ENCODE peak calls at places on chromosomes 6 and 20, in seven cellular contexts. One of them, this sample, is unnamed.

GRCh38 chr20:24775966-24776365 is 173.1 kb upstream of the CST7 start:
- DNase-seq in GM23338: no peak
- DNase-seq in hepatocyte: no peak
- DNase-seq in HCT116: no peak
- DNase-seq in MM.1S: no peak
- DNase-seq in PC-3: no peak
- DNase-seq in SK-N-SH: no peak
- DNase-seq in this sample: no peak

GRCh38 chr6:122286512-122286911 is 112.9 kb upstream of the HSF2 start:
- DNase-seq in GM23338: no peak
- DNase-seq in hepatocyte: no peak
- DNase-seq in HCT116: no peak
- DNase-seq in MM.1S: no peak
- DNase-seq in PC-3: no peak
- DNase-seq in SK-N-SH: no peak
- DNase-seq in this sample: no peak

GRCh38 chr20:44586289-44586911 is 4.0 kb downstream of the PKIG start:
- DNase-seq in GM23338: no peak
- DNase-seq in hepatocyte: no peak
- DNase-seq in HCT116: no peak
- DNase-seq in MM.1S: no peak
- DNase-seq in PC-3: no peak
- DNase-seq in SK-N-SH: no peak
- DNase-seq in this sample: peak

GRCh38 chr20:51500311-51500710 is 42.2 kb downstream of the NFATC2 start:
- DNase-seq in GM23338: no peak
- DNase-seq in hepatocyte: no peak
- DNase-seq in HCT116: no peak
- DNase-seq in MM.1S: no peak
- DNase-seq in PC-3: peak
- DNase-seq in SK-N-SH: no peak
- DNase-seq in this sample: peak

GRCh38 chr6:4351857-4352669 is 216.7 kb upstream of the ECI2 start:
- DNase-seq in GM23338: no peak
- DNase-seq in hepatocyte: peak
- DNase-seq in HCT116: peak
- DNase-seq in MM.1S: no peak
- DNase-seq in PC-3: peak
- DNase-seq in SK-N-SH: peak
- DNase-seq in this sample: no peak

GRCh38 chr6:82118150-82118562 is 129.4 kb downstream of the IBTK start:
- DNase-seq in GM23338: no peak
- DNase-seq in hepatocyte: no peak
- DNase-seq in HCT116: no peak
- DNase-seq in MM.1S: no peak
- DNase-seq in PC-3: no peak
- DNase-seq in SK-N-SH: no peak
- DNase-seq in this sample: no peak

GRCh38 chr20:1275919-1276318 is 9.8 kb downstream of the SNPH start:
- DNase-seq in GM23338: no peak
- DNase-seq in hepatocyte: no peak
- DNase-seq in HCT116: no peak
- DNase-seq in MM.1S: no peak
- DNase-seq in PC-3: no peak
- DNase-seq in SK-N-SH: no peak
- DNase-seq in this sample: no peak

GRCh38 chr6:150667977-150668716 is 68.5 kb downstream of the PLEKHG1 start:
- DNase-seq in GM23338: peak
- DNase-seq in hepatocyte: peak
- DNase-seq in HCT116: peak
- DNase-seq in MM.1S: peak
- DNase-seq in PC-3: peak
- DNase-seq in SK-N-SH: no peak
- DNase-seq in this sample: no peak

GRCh38 chr20:42484790-42485365 is 704.8 kb downstream of the PTPRT start:
- DNase-seq in GM23338: no peak
- DNase-seq in hepatocyte: no peak
- DNase-seq in HCT116: no peak
- DNase-seq in MM.1S: no peak
- DNase-seq in PC-3: no peak
- DNase-seq in SK-N-SH: no peak
- DNase-seq in this sample: no peak

GRCh38 chr20:50215917-50216316 is 25.3 kb downstream of the CEBPB start:
- DNase-seq in GM23338: no peak
- DNase-seq in hepatocyte: no peak
- DNase-seq in HCT116: no peak
- DNase-seq in MM.1S: no peak
- DNase-seq in PC-3: no peak
- DNase-seq in SK-N-SH: no peak
- DNase-seq in this sample: no peak

GRCh38 chr6:84967389-84967788 is 203.0 kb upstream of the TBX18 start:
- DNase-seq in GM23338: peak
- DNase-seq in hepatocyte: peak
- DNase-seq in HCT116: peak
- DNase-seq in MM.1S: peak
- DNase-seq in PC-3: peak
- DNase-seq in SK-N-SH: peak
- DNase-seq in this sample: peak

GRCh38 chr6:141541766-141542324 is 590.9 kb upstream of the GJE1 start:
- DNase-seq in GM23338: no peak
- DNase-seq in hepatocyte: no peak
- DNase-seq in HCT116: no peak
- DNase-seq in MM.1S: no peak
- DNase-seq in PC-3: peak
- DNase-seq in SK-N-SH: no peak
- DNase-seq in this sample: peak
- TF ChIP-seq EZH2phosphoT487 in GM23338: no peak
- TF ChIP-seq EZH2phosphoT487 in hepatocyte: no peak
- TF ChIP-seq EZH2phosphoT487 in HCT116: no peak
- TF ChIP-seq EZH2phosphoT487 in MM.1S: no peak
- TF ChIP-seq EZH2phosphoT487 in PC-3: no peak
- TF ChIP-seq EZH2phosphoT487 in SK-N-SH: no peak
- TF ChIP-seq EZH2phosphoT487 in this sample: no peak

GRCh38 chr6:3259491-3259958 is 778 bp downstream of the PSMG4 start:
- DNase-seq in GM23338: peak
- DNase-seq in hepatocyte: peak
- DNase-seq in HCT116: no peak
- DNase-seq in MM.1S: peak
- DNase-seq in PC-3: peak
- DNase-seq in SK-N-SH: peak
- DNase-seq in this sample: peak
- TF ChIP-seq CTCF in GM23338: no peak
- TF ChIP-seq CTCF in hepatocyte: no peak
- TF ChIP-seq CTCF in HCT116: no peak
- TF ChIP-seq CTCF in MM.1S: peak
- TF ChIP-seq CTCF in PC-3: no peak
- TF ChIP-seq CTCF in SK-N-SH: peak
- TF ChIP-seq CTCF in this sample: no peak

GRCh38 chr6:56356431-56356830 is 109.1 kb upstream of the COL21A1 start:
- DNase-seq in GM23338: peak
- DNase-seq in hepatocyte: no peak
- DNase-seq in HCT116: no peak
- DNase-seq in MM.1S: no peak
- DNase-seq in PC-3: peak
- DNase-seq in SK-N-SH: no peak
- DNase-seq in this sample: no peak

GRCh38 chr6:56357616-56358373 is 110.4 kb upstream of the COL21A1 start:
- DNase-seq in GM23338: no peak
- DNase-seq in hepatocyte: no peak
- DNase-seq in HCT116: no peak
- DNase-seq in MM.1S: peak
- DNase-seq in PC-3: peak
- DNase-seq in SK-N-SH: no peak
- DNase-seq in this sample: no peak

GRCh38 chr6:56361812-56362211 is 114.4 kb upstream of the COL21A1 start:
- DNase-seq in GM23338: no peak
- DNase-seq in hepatocyte: no peak
- DNase-seq in HCT116: no peak
- DNase-seq in MM.1S: no peak
- DNase-seq in PC-3: peak
- DNase-seq in SK-N-SH: no peak
- DNase-seq in this sample: no peak

GRCh38 chr6:56363796-56364195 is 116.4 kb upstream of the COL21A1 start:
- DNase-seq in GM23338: no peak
- DNase-seq in hepatocyte: no peak
- DNase-seq in HCT116: no peak
- DNase-seq in MM.1S: no peak
- DNase-seq in PC-3: no peak
- DNase-seq in SK-N-SH: no peak
- DNase-seq in this sample: no peak

GRCh38 chr6:56359201-56359899 is 112.0 kb upstream of the COL21A1 start:
- DNase-seq in GM23338: peak
- DNase-seq in hepatocyte: peak
- DNase-seq in HCT116: peak
- DNase-seq in MM.1S: peak
- DNase-seq in PC-3: peak
- DNase-seq in SK-N-SH: peak
- DNase-seq in this sample: peak
- TF ChIP-seq EZH2phosphoT487 in GM23338: no peak
- TF ChIP-seq EZH2phosphoT487 in hepatocyte: no peak
- TF ChIP-seq EZH2phosphoT487 in HCT116: no peak
- TF ChIP-seq EZH2phosphoT487 in MM.1S: no peak
- TF ChIP-seq EZH2phosphoT487 in PC-3: no peak
- TF ChIP-seq EZH2phosphoT487 in SK-N-SH: no peak
- TF ChIP-seq EZH2phosphoT487 in this sample: no peak

GRCh38 chr6:76230711-76231110 is 158.2 kb upstream of the IMPG1 start:
- DNase-seq in GM23338: peak
- DNase-seq in hepatocyte: peak
- DNase-seq in HCT116: peak
- DNase-seq in MM.1S: peak
- DNase-seq in PC-3: no peak
- DNase-seq in SK-N-SH: no peak
- DNase-seq in this sample: no peak
- TF ChIP-seq CTCF in GM23338: peak
- TF ChIP-seq CTCF in hepatocyte: no peak
- TF ChIP-seq CTCF in HCT116: peak
- TF ChIP-seq CTCF in MM.1S: peak
- TF ChIP-seq CTCF in PC-3: no peak
- TF ChIP-seq CTCF in SK-N-SH: no peak
- TF ChIP-seq CTCF in this sample: no peak

GRCh38 chr6:139640911-139641310 is 266.5 kb upstream of the CITED2 start:
- DNase-seq in GM23338: no peak
- DNase-seq in hepatocyte: no peak
- DNase-seq in HCT116: no peak
- DNase-seq in MM.1S: no peak
- DNase-seq in PC-3: no peak
- DNase-seq in SK-N-SH: no peak
- DNase-seq in this sample: no peak

GRCh38 chr6:139637766-139638165 is 263.3 kb upstream of the CITED2 start:
- DNase-seq in GM23338: no peak
- DNase-seq in hepatocyte: no peak
- DNase-seq in HCT116: no peak
- DNase-seq in MM.1S: no peak
- DNase-seq in PC-3: no peak
- DNase-seq in SK-N-SH: no peak
- DNase-seq in this sample: no peak

GRCh38 chr6:139636391-139636790 is 261.9 kb upstream of the CITED2 start:
- DNase-seq in GM23338: no peak
- DNase-seq in hepatocyte: no peak
- DNase-seq in HCT116: no peak
- DNase-seq in MM.1S: no peak
- DNase-seq in PC-3: no peak
- DNase-seq in SK-N-SH: no peak
- DNase-seq in this sample: no peak

GRCh38 chr6:139640453-139640852 is 266.0 kb upstream of the CITED2 start:
- DNase-seq in GM23338: no peak
- DNase-seq in hepatocyte: no peak
- DNase-seq in HCT116: no peak
- DNase-seq in MM.1S: peak
- DNase-seq in PC-3: no peak
- DNase-seq in SK-N-SH: no peak
- DNase-seq in this sample: no peak

GRCh38 chr6:139638179-139638872 is 263.9 kb upstream of the CITED2 start:
- DNase-seq in GM23338: no peak
- DNase-seq in hepatocyte: no peak
- DNase-seq in HCT116: no peak
- DNase-seq in MM.1S: no peak
- DNase-seq in PC-3: no peak
- DNase-seq in SK-N-SH: no peak
- DNase-seq in this sample: no peak
- TF ChIP-seq EZH2phosphoT487 in GM23338: no peak
- TF ChIP-seq EZH2phosphoT487 in hepatocyte: no peak
- TF ChIP-seq EZH2phosphoT487 in HCT116: no peak
- TF ChIP-seq EZH2phosphoT487 in MM.1S: no peak
- TF ChIP-seq EZH2phosphoT487 in PC-3: no peak
- TF ChIP-seq EZH2phosphoT487 in SK-N-SH: no peak
- TF ChIP-seq EZH2phosphoT487 in this sample: no peak

GRCh38 chr20:12177657-12178293 is 260.1 kb downstream of the BTBD3 start:
- DNase-seq in GM23338: no peak
- DNase-seq in hepatocyte: peak
- DNase-seq in HCT116: no peak
- DNase-seq in MM.1S: no peak
- DNase-seq in PC-3: peak
- DNase-seq in SK-N-SH: no peak
- DNase-seq in this sample: no peak

GRCh38 chr20:12173333-12173732 is 255.6 kb downstream of the BTBD3 start:
- DNase-seq in GM23338: no peak
- DNase-seq in hepatocyte: no peak
- DNase-seq in HCT116: no peak
- DNase-seq in MM.1S: no peak
- DNase-seq in PC-3: peak
- DNase-seq in SK-N-SH: no peak
- DNase-seq in this sample: no peak

GRCh38 chr20:12170406-12170805 is 252.7 kb downstream of the BTBD3 start:
- DNase-seq in GM23338: no peak
- DNase-seq in hepatocyte: no peak
- DNase-seq in HCT116: no peak
- DNase-seq in MM.1S: no peak
- DNase-seq in PC-3: no peak
- DNase-seq in SK-N-SH: no peak
- DNase-seq in this sample: no peak

GRCh38 chr20:12175538-12175937 is 257.8 kb downstream of the BTBD3 start:
- DNase-seq in GM23338: no peak
- DNase-seq in hepatocyte: no peak
- DNase-seq in HCT116: no peak
- DNase-seq in MM.1S: no peak
- DNase-seq in PC-3: no peak
- DNase-seq in SK-N-SH: no peak
- DNase-seq in this sample: no peak

DNA sequence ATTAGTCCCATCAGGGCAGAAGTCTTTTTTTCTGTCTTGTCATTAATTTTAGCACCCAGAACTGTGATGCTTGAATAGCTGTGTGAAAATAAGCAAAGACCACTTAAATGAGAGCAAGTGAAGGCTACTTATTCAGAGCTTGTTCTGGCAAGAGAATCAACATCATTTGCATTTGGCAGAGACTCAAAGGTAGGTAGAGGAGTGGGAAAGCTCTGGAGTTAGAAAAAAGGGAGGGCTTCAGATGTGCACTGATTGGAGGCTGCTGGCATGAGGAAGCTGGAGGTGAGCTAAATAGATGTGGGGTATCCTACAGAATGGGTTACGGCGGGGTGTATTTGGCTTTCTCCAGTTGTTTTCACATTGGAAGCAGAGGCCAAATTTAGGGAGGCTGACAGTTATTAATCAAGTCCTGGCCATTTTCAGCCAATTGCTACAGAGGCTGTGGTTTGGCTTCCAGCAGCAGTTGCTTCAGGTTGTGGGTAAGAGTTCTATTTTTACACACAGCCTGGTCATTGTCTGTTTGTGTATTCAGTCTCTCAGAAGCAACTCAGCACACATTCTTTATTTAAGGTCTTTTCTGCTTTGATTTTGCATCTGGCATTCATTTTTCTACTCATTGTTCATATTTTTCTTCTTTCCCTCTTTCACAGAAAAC is 254.4 kb downstream of the BTBD3 start:
- DNase-seq in GM23338: peak
- DNase-seq in hepatocyte: no peak
- DNase-seq in HCT116: no peak
- DNase-seq in MM.1S: peak
- DNase-seq in PC-3: peak
- DNase-seq in SK-N-SH: no peak
- DNase-seq in this sample: no peak
- TF ChIP-seq CTCF in GM23338: no peak
- TF ChIP-seq CTCF in hepatocyte: no peak
- TF ChIP-seq CTCF in HCT116: no peak
- TF ChIP-seq CTCF in MM.1S: no peak
- TF ChIP-seq CTCF in PC-3: no peak
- TF ChIP-seq CTCF in SK-N-SH: no peak
- TF ChIP-seq CTCF in this sample: no peak

This sample was measured in OCI-LY7.